ENCODE peak calls at places on chromosomes 6 and 20, in five cellular contexts. T is upper lobe of right lung, X is spleen, E is A673, D is RWPE1. I is an unnamed sample.

GRCh38 chr6:156379946-156380707 is 397.1 kb upstream of the ARID1B start:
- DNase-seq in T (no peak), X (no peak), E (peak; percentile 15), D (no peak), I (no peak)

GRCh38 chr20:48718914-48719578 is 108.8 kb downstream of the PREX1 start:
- DNase-seq in T (no peak), X (peak; percentile 88), E (no peak), D (no peak), I (no peak)

GRCh38 chr20:63573739-63574131 is 304 bp downstream of the HELZ2 start:
- DNase-seq in T (no peak), X (no peak), E (no peak), D (no peak), I (no peak)

GRCh38 chr6:78580923-78581322 is 286.4 kb upstream of the IRAK1BP1 start:
- DNase-seq in T (no peak), X (no peak), E (no peak), D (no peak), I (no peak)

GRCh38 chr20:43653966-43654365 is 12.9 kb upstream of the MYBL2 start:
- DNase-seq in T (no peak), X (no peak), E (no peak), D (no peak), I (no peak)

GRCh38 chr6:44228031-44228430 is 4.6 kb downstream of the SLC29A1 start:
- DNase-seq in T (no peak), X (no peak), E (no peak), D (no peak), I (no peak)

GRCh38 chr6:78570044-78570443 is 297.3 kb upstream of the IRAK1BP1 start:
- DNase-seq in T (no peak), X (no peak), E (no peak), D (no peak), I (no peak)

GRCh38 chr20:57651977-57652864 is 32.0 kb upstream of the ZBP1 start:
- DNase-seq in T (peak; percentile 60), X (peak; percentile 72), E (no peak), D (no peak), I (no peak)

GRCh38 chr6:122568350-122568749 is 41.9 kb upstream of the PKIB start:
- DNase-seq in T (no peak), X (no peak), E (no peak), D (no peak), I (no peak)

GRCh38 chr6:26520088-26520839 is 17.9 kb upstream of the HMGN4 start:
- DNase-seq in T (peak; percentile 77), X (no peak), E (no peak), D (no peak), I (no peak)

GRCh38 chr6:75286955-75287354 is 2.4 kb upstream of the TMEM30A start:
- DNase-seq in T (no peak), X (no peak), E (no peak), D (no peak), I (no peak)

GRCh38 chr20:19964289-19965263 is 52.6 kb upstream of the NAA20 start:
- DNase-seq in T (no peak), X (no peak), E (no peak), D (peak; percentile 57), I (no peak)

GRCh38 chr20:37516697-37517370 is 4.2 kb upstream of the NNAT start:
- DNase-seq in T (no peak), X (no peak), E (peak; percentile 22), D (no peak), I (no peak)

GRCh38 chr6:34115396-34116314 is 30.2 kb downstream of the GRM4 start:
- DNase-seq in T (no peak), X (no peak), E (peak; percentile 30), D (peak; percentile 48), I (no peak)

GRCh38 chr6:112800439-112800838 is 453.3 kb downstream of the RFPL4B start:
- DNase-seq in T (no peak), X (no peak), E (no peak), D (no peak), I (no peak)

GRCh38 chr6:12637960-12638641 is 78.5 kb upstream of the PHACTR1 start:
- DNase-seq in T (peak; percentile 81), X (no peak), E (peak; percentile 87), D (peak; percentile 34), I (no peak)

GRCh38 chr20:45506398-45506797 is 9.0 kb downstream of the SPINT3 start:
- DNase-seq in T (no peak), X (no peak), E (no peak), D (no peak), I (no peak)

GRCh38 chr20:45508068-45508886 is 7.1 kb downstream of the SPINT3 start:
- DNase-seq in T (no peak), X (no peak), E (no peak), D (no peak), I (no peak)

GRCh38 chr20:45509091-45509490 is 6.3 kb downstream of the SPINT3 start:
- DNase-seq in T (no peak), X (no peak), E (no peak), D (no peak), I (no peak)

GRCh38 chr20:45510242-45510862 is 5.1 kb downstream of the SPINT3 start:
- DNase-seq in T (no peak), X (no peak), E (no peak), D (no peak), I (no peak)

DNA sequence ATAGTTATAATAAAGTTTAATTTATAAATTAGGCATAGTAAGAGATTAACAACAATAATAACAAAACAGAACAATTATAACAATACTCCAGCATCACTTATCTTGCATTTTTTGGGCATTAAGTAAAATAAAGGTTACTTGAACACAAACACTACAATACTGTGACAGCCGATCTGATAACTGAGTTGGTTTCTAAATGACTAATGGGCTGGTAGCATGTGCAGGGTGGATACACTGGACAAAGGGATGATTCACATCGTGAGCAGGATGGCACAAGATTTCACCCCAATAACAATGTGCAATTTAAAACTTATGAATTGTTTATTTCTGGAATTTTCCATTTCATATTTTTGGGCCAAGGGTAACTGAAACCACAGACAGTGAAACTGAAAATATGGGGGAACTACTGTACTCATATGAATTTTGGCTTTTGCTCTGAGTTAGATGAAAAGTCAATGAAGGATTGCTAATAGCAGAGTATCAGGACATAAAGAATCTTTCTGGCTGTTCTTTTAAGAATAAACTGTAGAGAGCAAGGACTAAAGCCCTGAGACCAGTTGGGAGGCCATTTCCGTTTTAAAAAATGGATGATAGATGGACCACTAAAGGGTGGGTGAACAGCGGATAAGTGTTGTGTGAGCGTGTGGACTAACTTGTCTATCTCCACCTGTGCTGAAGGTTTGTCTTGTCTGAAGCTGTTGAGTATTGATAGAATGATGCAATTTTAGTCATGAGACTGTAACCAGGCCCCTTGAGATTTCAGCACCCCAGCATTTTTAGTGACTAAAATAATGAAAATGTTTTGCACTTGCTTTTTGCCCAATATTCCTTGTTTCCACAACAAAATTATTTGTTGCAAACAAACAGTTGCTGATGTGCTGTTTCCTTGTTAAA is 8.2 kb downstream of the SPINT3 start:
- DNase-seq in T (no peak), X (no peak), E (no peak), D (peak; percentile 72), I (peak; percentile 25)
- H3K27ac ChIP-seq in T (no peak overlapping the region), X (no peak overlapping the region), E (no peak overlapping the region), D (no peak overlapping the region), I (no peak overlapping the region)

GRCh38 chr20:50788868-50789125 is 6.1 kb upstream of the BCAS4 start:
- DNase-seq in T (no peak), X (peak; percentile 7), E (no peak), D (no peak), I (no peak)

GRCh38 chr20:50792708-50793574 is 1.9 kb upstream of the BCAS4 start:
- DNase-seq in T (no peak), X (peak; percentile 58), E (no peak), D (no peak), I (no peak)

GRCh38 chr20:50790651-50791277 is 4.1 kb upstream of the BCAS4 start:
- DNase-seq in T (peak; percentile 96), X (peak; percentile 95), E (peak; percentile 94), D (peak; percentile 98), I (peak; percentile 65)

GRCh38 chr20:50788045-50788867 is 6.6 kb upstream of the BCAS4 start:
- DNase-seq in T (no peak), X (peak; percentile 35), E (peak; percentile 94), D (peak; percentile 73), I (no peak)

GRCh38 chr20:50789968-50790650 is 4.8 kb upstream of the BCAS4 start:
- DNase-seq in T (no peak), X (peak; percentile 42), E (peak; percentile 42), D (no peak), I (no peak)
- H3K27ac ChIP-seq in T (peak overlapping the region; percentile 92), X (no peak overlapping the region), E (peak overlapping the region; percentile 88), D (peak overlapping the region; percentile 85), I (no peak overlapping the region)

GRCh38 chr20:22523128-22523498 is 61.3 kb downstream of the FOXA2 start:
- DNase-seq in T (no peak), X (no peak), E (no peak), D (no peak), I (no peak)

GRCh38 chr20:22524393-22525015 is 59.9 kb downstream of the FOXA2 start:
- DNase-seq in T (no peak), X (no peak), E (no peak), D (no peak), I (no peak)

GRCh38 chr20:22523499-22524392 is 60.6 kb downstream of the FOXA2 start:
- DNase-seq in T (no peak), X (no peak), E (no peak), D (no peak), I (no peak)

GRCh38 chr20:22520381-22520780 is 64.0 kb downstream of the FOXA2 start:
- DNase-seq in T (no peak), X (no peak), E (no peak), D (no peak), I (no peak)

GRCh38 chr20:22522701-22523100 is 61.7 kb downstream of the FOXA2 start:
- DNase-seq in T (no peak), X (no peak), E (no peak), D (no peak), I (no peak)
- H3K27ac ChIP-seq in T (no peak overlapping the region), X (no peak overlapping the region), E (no peak overlapping the region), D (no peak overlapping the region), I (no peak overlapping the region)

GRCh38 chr20:52031574-52032303 is 159.8 kb downstream of the ZFP64 start:
- DNase-seq in T (no peak), X (no peak), E (peak; percentile 95), D (no peak), I (peak; percentile 11)
- H3K27ac ChIP-seq in T (no peak overlapping the region), X (no peak overlapping the region), E (peak overlapping the region; percentile 91), D (no peak overlapping the region), I (no peak overlapping the region)

DNA sequence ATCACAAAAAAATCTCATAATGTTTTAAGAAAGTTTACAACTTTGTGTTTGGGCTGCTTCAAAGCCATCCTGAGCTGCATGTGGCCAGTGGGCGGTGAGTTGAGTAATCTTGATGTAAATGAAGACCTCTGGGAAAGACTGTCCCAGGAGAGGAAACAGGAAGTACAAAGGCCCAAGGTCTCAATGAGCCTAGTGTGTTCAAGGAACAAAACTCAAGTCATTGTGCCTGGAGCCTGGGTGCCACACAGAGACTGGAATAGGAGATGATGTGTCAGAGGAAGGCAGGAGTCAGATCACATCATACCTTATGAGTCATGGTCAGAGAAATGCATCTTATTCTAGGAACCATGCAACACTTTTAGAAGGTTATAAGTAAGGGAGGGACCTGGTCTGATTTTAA is 51.5 kb downstream of the COL19A1 start:
- DNase-seq in T (no peak), X (no peak), E (peak; percentile 93), D (peak; percentile 64), I (peak; percentile 10)
- H3K27ac ChIP-seq in T (no peak overlapping the region), X (no peak overlapping the region), E (no peak overlapping the region), D (no peak overlapping the region), I (no peak overlapping the region)

I was measured in CD4-positive, CD25-positive, alpha-beta regulatory T cell.